ENCODE peak calls at places on chromosomes 7 and 10, in six cellular contexts. F is iPS DF 19.7, E is heart left ventricle, L is NCI-H2171 treated with DMSO at 0.1 percent for 48 hours, S is HCT116, N is caudate nucleus. A is an unnamed sample.

GRCh38 chr10:83372646-83373045 is 766.7 kb upstream of the GHITM start:
- DNase-seq in N (no peak), L (no peak), E (no peak), S (no peak), F (no peak), A (no peak)

GRCh38 chr10:102819054-102819453 is 18.2 kb downstream of the CYP17A1 start:
- DNase-seq in N (no peak), S (no peak), L (no peak), E (no peak), F (no peak), A (no peak)

GRCh38 chr10:106967482-106967881 is 197.0 kb downstream of the SORCS1 start:
- DNase-seq in S (no peak), F (no peak), N (no peak), E (no peak), L (no peak), A (no peak)

GRCh38 chr10:107814865-107815487 is 650.5 kb upstream of the SORCS1 start:
- DNase-seq in E (no peak), S (no peak), F (peak; percentile 30), N (peak; percentile 15), L (peak; percentile 29), A (peak; percentile 70)

GRCh38 chr10:87092861-87093460 is 1.7 kb downstream of the GLUD1 start:
- DNase-seq in L (no peak), N (no peak), S (no peak), F (no peak), E (no peak), A (peak; percentile 9)

GRCh38 chr7:149885191-149886017 is 11.6 kb downstream of the ATP6V0E2 start:
- DNase-seq in L (no peak), N (no peak), E (no peak), F (no peak), S (no peak), A (no peak)

GRCh38 chr10:117322258-117322657 is 53.0 kb downstream of the PDZD8 start:
- DNase-seq in S (no peak), F (no peak), N (no peak), E (no peak), L (no peak), A (no peak)

GRCh38 chr10:112146799-112147198 is 36.8 kb downstream of the GPAM start:
- DNase-seq in N (no peak), S (no peak), F (no peak), E (no peak), L (no peak), A (no peak)

GRCh38 chr10:55474258-55474657 is 673.2 kb upstream of the PCDH15 start:
- DNase-seq in N (no peak), E (no peak), L (no peak), F (no peak), S (no peak), A (no peak)

GRCh38 chr10:80493482-80494021 is 39.4 kb downstream of the TSPAN14 start:
- DNase-seq in S (no peak), L (peak; percentile 29), N (no peak), F (no peak), E (no peak), A (peak; percentile 81)

GRCh38 chr10:73922007-73922863 is 11.3 kb downstream of the PLAU start:
- DNase-seq in F (no peak), L (no peak), S (no peak), N (no peak), E (no peak), A (no peak)

GRCh38 chr10:47189802-47190201 is 110.2 kb upstream of the GDF10 start:
- DNase-seq in N (no peak), F (no peak), L (no peak), E (no peak), S (no peak), A (no peak)

GRCh38 chr10:21993360-21994001 is 10.0 kb downstream of the DNAJC1 start:
- DNase-seq in S (peak; percentile 26), E (no peak), F (no peak), N (no peak), L (peak; percentile 49), A (peak; percentile 14)

GRCh38 chr7:102009628-102010027 is 192.2 kb downstream of the CUX1 start:
- DNase-seq in E (no peak), S (no peak), F (no peak), L (no peak), N (no peak), A (no peak)

GRCh38 chr10:123135415-123136141 is at the start of gene HMX3:
- DNase-seq in F (no peak), E (no peak), N (no peak), S (no peak), L (peak; percentile 28), A (peak; percentile 53)

GRCh38 chr7:30196408-30196807 is 61.6 kb downstream of the MTURN start:
- DNase-seq in S (no peak), E (no peak), N (no peak), L (no peak), F (no peak), A (no peak)

GRCh38 chr7:98354511-98355249 is 46.2 kb downstream of the BAIAP2L1 start:
- DNase-seq in L (no peak), N (no peak), F (no peak), E (peak; percentile 66), S (peak; percentile 91), A (peak; percentile 75)

GRCh38 chr10:80580811-80581468 is 43.2 kb downstream of the SH2D4B start:
- DNase-seq in L (no peak), N (no peak), S (no peak), F (no peak), E (no peak), A (no peak)

GRCh38 chr10:46526682-46527038 is 29.8 kb downstream of the GPRIN2 start:
- DNase-seq in S (no peak), L (no peak), N (no peak), F (no peak), E (peak; percentile 53), A (no peak)

GRCh38 chr7:130441408-130441854 is 615 bp upstream of the CEP41 start:
- DNase-seq in S (no peak), E (no peak), L (peak; percentile 94), F (peak; percentile 64), N (no peak), A (peak; percentile 22)

GRCh38 chr10:101373063-101373462 is 19.1 kb downstream of the BTRC start:
- DNase-seq in F (no peak), E (no peak), L (no peak), N (no peak), S (no peak), A (no peak)

GRCh38 chr10:94320285-94320914 is 42.3 kb downstream of the NOC3L start:
- DNase-seq in F (peak; percentile 15), S (peak; percentile 40), N (peak; percentile 13), E (peak; percentile 69), L (peak; percentile 41), A (peak; percentile 64)

GRCh38 chr7:156167987-156168386 is 355.7 kb upstream of the SHH start:
- DNase-seq in L (no peak), S (no peak), E (no peak), N (no peak), F (no peak), A (no peak)

GRCh38 chr10:3926675-3927525 is 141.9 kb upstream of the KLF6 start:
- DNase-seq in N (no peak), S (no peak), F (no peak), E (no peak), L (no peak), A (no peak)

GRCh38 chr10:124114696-124115095 is 21.3 kb upstream of the CHST15 start:
- DNase-seq in N (no peak), F (no peak), S (no peak), E (no peak), L (no peak), A (no peak)

GRCh38 chr10:5563991-5564536 is 39.3 kb downstream of the CALML3 start:
- DNase-seq in S (no peak), N (no peak), E (peak; percentile 52), F (no peak), L (no peak), A (peak; percentile 87)

GRCh38 chr10:100340948-100341847 is 5.8 kb upstream of the SCD start:
- DNase-seq in S (no peak), N (peak; percentile 53), F (no peak), L (no peak), E (no peak), A (no peak)

GRCh38 chr7:55052081-55052480 is 33.3 kb downstream of the EGFR start:
- DNase-seq in E (no peak), S (no peak), L (no peak), N (no peak), F (no peak), A (peak; percentile 43)